ENCODE peak calls at places on chromosome 16, in four cellular contexts. O is COR-L47; M is lower lobe of right lung; S is activated CD4-positive, alpha-beta T cell treated with anti-CD3 and anti-CD28 coated beads for 48 hours. T is an unnamed sample.

GRCh38 chr16:85252461-85252860 is 140.2 kb upstream of the CIBAR2 start:
- DNase-seq in O (no peak), M (no peak), S (no peak), T (no peak)

GRCh38 chr16:15950167-15950854 is 895 bp downstream of the ABCC1 start:
- DNase-seq in O (peak), M (no peak), S (peak), T (peak)

GRCh38 chr16:9225527-9226316 is 134.3 kb downstream of the HAPSTR1 start:
- DNase-seq in O (no peak), M (no peak), S (peak), T (peak)

GRCh38 chr16:84056933-84057332 is 14.3 kb upstream of the SLC38A8 start:
- DNase-seq in O (no peak), M (no peak), S (no peak), T (no peak)

GRCh38 chr16:88727871-88728270 is 21.6 kb downstream of the CTU2 start:
- DNase-seq in O (peak), M (no peak), S (no peak), T (no peak)

GRCh38 chr16:83393196-83393981 is 414.4 kb upstream of the HSBP1 start:
- DNase-seq in O (no peak), M (no peak), S (no peak), T (no peak)

GRCh38 chr16:2985457-2985856 is 5.2 kb upstream of the PKMYT1 start:
- DNase-seq in O (no peak), M (no peak), S (no peak), T (no peak)

GRCh38 chr16:81723098-81723723 is 55.9 kb upstream of the PLCG2 start:
- DNase-seq in O (peak), M (no peak), S (peak), T (peak)

GRCh38 chr16:53034306-53034705 is 18.4 kb downstream of the CHD9NB start:
- DNase-seq in O (no peak), M (no peak), S (no peak), T (no peak)

GRCh38 chr16:13036600-13036999 is 135.2 kb downstream of the SHISA9 start:
- DNase-seq in O (no peak), M (no peak), S (peak), T (no peak)

GRCh38 chr16:87622756-87623319 is 20.5 kb downstream of the JPH3 start:
- DNase-seq in O (no peak), M (no peak), S (no peak), T (no peak)

GRCh38 chr16:56617212-56618085 is 8.1 kb upstream of the MT1E start:
- DNase-seq in O (no peak), M (peak), S (peak), T (no peak)

GRCh38 chr16:23286131-23286532 is 16.0 kb upstream of the SCNN1B start:
- DNase-seq in O (no peak), M (no peak), S (no peak), T (no peak)

GRCh38 chr16:84769416-84769815 is 50.4 kb upstream of the CRISPLD2 start:
- DNase-seq in O (no peak), M (no peak), S (no peak), T (no peak)

GRCh38 chr16:4245400-4245799 is 3.5 kb upstream of the SRL start:
- DNase-seq in O (no peak), M (no peak), S (no peak), T (no peak)

GRCh38 chr16:53611151-53611802 is 92.4 kb downstream of the RPGRIP1L start:
- DNase-seq in O (no peak), M (no peak), S (no peak), T (no peak)